ENCODE peak calls at places on chromosomes 6 and 20, in five cellular contexts. T, M, A, B and P are unnamed samples.

GRCh38 chr20:9474835-9475413 is 39.5 kb upstream of the LAMP5 start:
- DNase-seq in A (no peak), B (no peak), M (no peak), T (no peak), P (peak; percentile 14)

GRCh38 chr6:34350100-34350936 is 42.2 kb downstream of the NUDT3 start:
- DNase-seq in A (no peak), T (no peak), B (peak; percentile 51), M (no peak), P (no peak)

GRCh38 chr6:19415605-19416326 is 421.4 kb upstream of the ID4 start:
- DNase-seq in M (no peak), B (peak; percentile 22), A (no peak), T (no peak), P (peak; percentile 13)

GRCh38 chr20:43680976-43681375 is 14.1 kb downstream of the MYBL2 start:
- DNase-seq in B (no peak), A (no peak), T (no peak), M (no peak), P (no peak)

GRCh38 chr20:10119336-10119735 is 84.5 kb downstream of the ANKEF1 start:
- DNase-seq in B (peak; percentile 16), M (no peak), T (no peak), A (no peak), P (no peak)

GRCh38 chr6:169915769-169916550 is 164.5 kb downstream of the ERMARD start:
- DNase-seq in B (no peak), M (no peak), T (peak; percentile 47), A (no peak), P (no peak)

GRCh38 chr6:24858154-24858801 is 59.6 kb upstream of the ARMH2 start:
- DNase-seq in M (no peak), T (no peak), A (peak; percentile 53), B (peak; percentile 45), P (peak; percentile 75)

GRCh38 chr20:51697119-51697826 is 70.9 kb downstream of the ATP9A start:
- DNase-seq in T (no peak), M (no peak), B (no peak), A (no peak), P (peak; percentile 35)

GRCh38 chr6:151096691-151097090 is 143.1 kb upstream of the AKAP12 start:
- DNase-seq in M (no peak), A (no peak), T (no peak), B (no peak), P (no peak)

GRCh38 chr20:3783516-3784225 is 2.4 kb upstream of the SPEF1 start:
- DNase-seq in T (no peak), B (no peak), A (no peak), M (no peak), P (no peak)

GRCh38 chr6:20252311-20252710 is 40.0 kb upstream of the MBOAT1 start:
- DNase-seq in T (no peak), A (no peak), B (no peak), M (no peak), P (no peak)

GRCh38 chr20:20501128-20501527 is 133.2 kb downstream of the INSM1 start:
- DNase-seq in T (no peak), B (no peak), A (no peak), M (no peak), P (no peak)

GRCh38 chr20:20498081-20498861 is 130.4 kb downstream of the INSM1 start:
- DNase-seq in M (no peak), B (no peak), T (no peak), A (no peak), P (no peak)

GRCh38 chr20:20500312-20500711 is 132.4 kb downstream of the INSM1 start:
- DNase-seq in M (no peak), B (no peak), T (no peak), A (no peak), P (no peak)

GRCh38 chr20:20497242-20497985 is 129.5 kb downstream of the INSM1 start:
- DNase-seq in T (no peak), B (no peak), M (no peak), A (no peak), P (no peak)

DNA sequence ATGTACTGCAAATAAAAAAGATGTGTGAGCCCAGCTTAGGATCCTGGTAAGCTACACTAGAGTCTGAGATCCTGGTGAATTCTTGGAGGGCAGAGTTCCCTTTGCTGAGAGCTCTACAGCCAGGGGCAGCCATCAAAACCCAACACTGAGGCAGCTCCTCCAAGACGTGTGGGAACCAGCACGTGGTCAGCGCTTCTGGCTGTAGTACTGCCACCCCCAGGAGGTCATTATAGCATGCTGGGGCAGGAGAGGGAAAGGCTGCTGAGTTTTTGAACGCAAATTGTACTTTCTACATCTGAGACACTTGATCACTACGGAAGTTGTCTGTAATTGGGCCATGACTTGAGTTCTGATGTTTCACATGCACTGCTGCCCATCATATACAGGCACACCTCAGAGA is 131.6 kb downstream of the INSM1 start:
- DNase-seq in B (no peak), M (no peak), A (no peak), T (no peak), P (no peak)
- H3K4me3 ChIP-seq in B (no peak overlapping the region), M (no peak overlapping the region), A (no peak overlapping the region), T (no peak overlapping the region), P (no peak overlapping the region)

GRCh38 chr6:89921197-89921596 is 26.9 kb downstream of the GJA10 start:
- DNase-seq in B (no peak), A (no peak), T (no peak), M (no peak), P (no peak)
- H3K4me3 ChIP-seq in B (no peak overlapping the region), A (no peak overlapping the region), T (no peak overlapping the region), M (no peak overlapping the region), P (no peak overlapping the region)

DNA sequence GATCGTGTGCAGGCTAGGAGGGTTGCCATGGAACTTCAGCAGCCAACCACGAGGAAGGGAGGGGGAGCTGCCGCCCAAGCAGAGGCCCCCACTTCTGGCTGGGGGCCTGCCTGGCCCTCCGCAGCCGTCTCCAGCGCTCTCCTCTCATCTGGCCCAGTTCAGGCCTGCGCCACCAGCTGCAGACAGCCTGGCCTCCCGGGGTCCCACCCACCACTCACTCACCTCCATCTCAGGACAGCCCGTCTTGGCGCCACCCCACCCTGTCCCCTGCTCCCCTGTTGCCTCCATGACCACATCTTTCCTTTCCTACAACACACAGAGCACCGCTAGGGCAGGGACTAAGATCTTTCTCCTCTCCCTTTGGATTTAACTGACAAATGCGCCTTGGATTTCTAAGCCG is 98.7 kb downstream of the ANKRD60 start:
- DNase-seq in M (no peak), B (no peak), T (no peak), A (no peak), P (no peak)
- H3K4me3 ChIP-seq in M (no peak overlapping the region), B (no peak overlapping the region), T (no peak overlapping the region), A (no peak overlapping the region), P (no peak overlapping the region)

GRCh38 chr6:141402489-141402888 is 730.2 kb upstream of the GJE1 start:
- DNase-seq in M (no peak), B (no peak), A (no peak), T (no peak), P (no peak)

GRCh38 chr6:141403827-141404226 is 728.9 kb upstream of the GJE1 start:
- DNase-seq in A (no peak), B (peak; percentile 52), M (no peak), T (no peak), P (peak; percentile 76)

GRCh38 chr6:141403103-141403502 is 729.6 kb upstream of the GJE1 start:
- DNase-seq in M (no peak), A (no peak), B (no peak), T (no peak), P (peak; percentile 24)

GRCh38 chr6:141401851-141402250 is 730.9 kb upstream of the GJE1 start:
- DNase-seq in T (no peak), B (no peak), A (no peak), M (no peak), P (no peak)

GRCh38 chr6:141406761-141407160 is 726.0 kb upstream of the GJE1 start:
- DNase-seq in M (no peak), T (no peak), A (no peak), B (no peak), P (no peak)
- H3K4me3 ChIP-seq in M (no peak overlapping the region), T (no peak overlapping the region), A (no peak overlapping the region), B (no peak overlapping the region), P (no peak overlapping the region)

DNA sequence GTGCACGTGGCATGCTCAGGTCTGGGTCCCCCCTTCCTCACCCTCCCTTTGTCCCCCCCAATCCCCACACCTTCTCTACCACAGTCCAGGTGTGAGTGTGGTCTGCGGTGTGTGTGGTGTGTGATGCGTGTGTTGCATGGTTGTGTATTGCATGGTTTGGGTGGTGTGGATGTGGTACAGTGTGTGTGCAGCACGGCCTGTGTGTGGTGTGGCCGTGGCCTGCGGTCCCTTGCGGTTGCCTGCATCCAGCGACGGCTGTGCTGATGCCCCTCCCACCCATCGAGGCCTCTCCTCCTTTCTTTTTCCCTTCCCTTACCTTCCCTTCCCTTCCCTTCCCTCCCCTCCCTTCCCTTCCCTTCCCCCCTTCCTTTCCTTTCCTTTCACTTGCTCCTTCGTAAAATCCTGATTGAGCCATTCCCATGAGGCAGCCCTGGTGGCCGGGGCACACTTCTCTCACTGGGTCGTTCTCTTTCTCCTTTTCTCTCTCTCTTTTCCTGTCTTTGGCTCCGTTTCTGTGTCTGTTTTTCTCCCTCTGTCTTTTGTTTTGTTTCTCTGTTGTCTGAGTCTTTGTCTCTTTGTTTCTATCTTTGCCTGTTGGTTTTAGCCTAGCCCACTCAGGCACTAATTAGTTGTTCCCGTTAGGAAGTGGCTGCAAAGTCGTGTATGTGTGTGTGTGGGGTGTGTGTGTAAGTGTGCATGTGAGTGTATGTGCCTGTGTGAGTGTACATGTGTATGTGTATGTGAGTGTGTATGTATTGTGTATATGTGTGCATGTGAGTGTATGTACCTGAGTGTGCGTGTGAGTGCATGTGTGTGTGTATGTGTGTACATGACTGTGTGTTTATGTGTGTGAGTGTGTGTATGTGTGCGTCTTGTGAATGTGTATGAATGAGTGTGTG is 65.7 kb downstream of the SRC start:
- DNase-seq in T (no peak), M (no peak), A (no peak), B (peak; percentile 19), P (no peak)
- H3K4me3 ChIP-seq in T (no peak overlapping the region), M (no peak overlapping the region), A (peak overlapping the region; percentile 22), B (peak overlapping the region; percentile 54), P (peak overlapping the region; percentile 47)

GRCh38 chr20:32792316-32792715 is 27.4 kb upstream of the MAPRE1 start:
- DNase-seq in T (no peak), B (peak; percentile 10), A (peak; percentile 8), M (no peak), P (no peak)
- H3K4me3 ChIP-seq in T (no peak overlapping the region), B (no peak overlapping the region), A (no peak overlapping the region), M (no peak overlapping the region), P (no peak overlapping the region)

GRCh38 chr6:98835149-98836024 is 1.0 kb downstream of the POU3F2 start:
- DNase-seq in A (no peak), B (no peak), T (no peak), M (no peak), P (no peak)
- H3K4me3 ChIP-seq in A (peak overlapping the region; percentile 7), B (peak overlapping the region; percentile 25), T (no peak overlapping the region), M (no peak overlapping the region), P (no peak overlapping the region)